ENCODE peak calls at places on chromosome 10, in ten cellular contexts. Z is SK-N-SH, I is esophagus squamous epithelium, M is Peyer's patch, G is astrocyte, T is tibial nerve, R is heart right ventricle, E is tibial artery, N is thyroid gland, C is brain microvascular endothelial cell. X is an unnamed sample.
A peak's percentile ranks its signal among the peaks of the same experiment; 100 is the strongest.

GRCh38 chr10:13614530-13615332 is 28.0 kb downstream of the PRPF18 start:
- DNase-seq in Z (peak; percentile 53), I (no peak), M (no peak), G (peak; percentile 88), T (no peak), R (no peak), E (no peak), N (no peak), C (peak; percentile 62), X (no peak)

GRCh38 chr10:102424145-102424544 is 3.5 kb downstream of the FBXL15 start:
- DNase-seq in Z (no peak), I (no peak), M (no peak), G (no peak), T (no peak), R (no peak), E (no peak), N (no peak), C (no peak), X (no peak)

GRCh38 chr10:132690401-132690800 is 95.5 kb downstream of the NKX6-2 start:
- DNase-seq in Z (no peak), I (no peak), M (peak; percentile 37), G (no peak), T (no peak), R (no peak), E (peak; percentile 8), N (no peak), C (no peak), X (peak; percentile 31)

GRCh38 chr10:91367127-91367531 is 43.0 kb upstream of the HECTD2 start:
- DNase-seq in Z (no peak), I (no peak), M (no peak), G (no peak), T (no peak), R (no peak), E (no peak), N (no peak), C (no peak), X (no peak)

GRCh38 chr10:85100495-85100894 is 772.1 kb downstream of the CCSER2 start:
- DNase-seq in Z (no peak), I (no peak), M (no peak), G (no peak), T (no peak), R (no peak), E (no peak), N (no peak), C (peak; percentile 35), X (no peak)

GRCh38 chr10:119973261-119973660 is 80.7 kb downstream of the SEC23IP start:
- DNase-seq in Z (no peak), I (no peak), M (no peak), G (no peak), T (no peak), R (no peak), E (no peak), N (no peak), C (no peak), X (no peak)

GRCh38 chr10:46550795-46551700 is 5.4 kb downstream of the GPRIN2 start:
- DNase-seq in Z (no peak), I (no peak), M (no peak), G (no peak), T (no peak), R (peak; percentile 3), E (peak; percentile 18), N (no peak), C (no peak), X (peak; percentile 3)

GRCh38 chr10:19651549-19651948 is 164.7 kb upstream of the PLXDC2 start:
- DNase-seq in Z (no peak), I (no peak), M (no peak), G (peak; percentile 93), T (no peak), R (no peak), E (no peak), N (no peak), C (peak; percentile 86), X (no peak)

GRCh38 chr10:25678220-25678619 is 255.8 kb upstream of the MYO3A start:
- DNase-seq in Z (no peak), I (no peak), M (no peak), G (no peak), T (no peak), R (no peak), E (no peak), N (no peak), C (no peak), X (no peak)

GRCh38 chr10:103881420-103882284 is 26.3 kb upstream of the SH3PXD2A start:
- DNase-seq in Z (no peak), I (no peak), M (no peak), G (no peak), T (no peak), R (peak; percentile 41), E (no peak), N (no peak), C (no peak), X (peak; percentile 58)

GRCh38 chr10:132548106-132548823 is 10.7 kb downstream of the INPP5A start:
- DNase-seq in Z (no peak), I (no peak), M (peak; percentile 72), G (no peak), T (no peak), R (no peak), E (peak; percentile 19), N (no peak), C (no peak), X (peak; percentile 26)

GRCh38 chr10:11682896-11683295 is 59.3 kb upstream of the ECHDC3 start:
- DNase-seq in Z (no peak), I (no peak), M (no peak), G (no peak), T (no peak), R (no peak), E (no peak), N (no peak), C (no peak), X (no peak)

GRCh38 chr10:114933588-114933987 is 4.4 kb upstream of the TRUB1 start:
- DNase-seq in Z (no peak), I (no peak), M (no peak), G (peak; percentile 39), T (no peak), R (no peak), E (no peak), N (no peak), C (peak; percentile 47), X (no peak)

GRCh38 chr10:12597800-12598750 is 248.7 kb downstream of the CAMK1D start:
- DNase-seq in Z (no peak), I (no peak), M (no peak), G (no peak), T (no peak), R (no peak), E (no peak), N (no peak), C (no peak), X (no peak)

GRCh38 chr10:2048337-2048973 is 311.1 kb upstream of the ADARB2 start:
- DNase-seq in Z (no peak), I (no peak), M (no peak), G (no peak), T (no peak), R (no peak), E (no peak), N (no peak), C (no peak), X (no peak)

GRCh38 chr10:3531097-3531645 is 253.8 kb downstream of the KLF6 start:
- DNase-seq in Z (no peak), I (no peak), M (no peak), G (no peak), T (no peak), R (no peak), E (no peak), N (no peak), C (no peak), X (no peak)

GRCh38 chr10:129766611-129767550 is 197.2 kb downstream of the EBF3 start:
- DNase-seq in Z (no peak), I (no peak), M (peak; percentile 37), G (no peak), T (no peak), R (no peak), E (peak; percentile 14), N (no peak), C (no peak), X (no peak)

DNA sequence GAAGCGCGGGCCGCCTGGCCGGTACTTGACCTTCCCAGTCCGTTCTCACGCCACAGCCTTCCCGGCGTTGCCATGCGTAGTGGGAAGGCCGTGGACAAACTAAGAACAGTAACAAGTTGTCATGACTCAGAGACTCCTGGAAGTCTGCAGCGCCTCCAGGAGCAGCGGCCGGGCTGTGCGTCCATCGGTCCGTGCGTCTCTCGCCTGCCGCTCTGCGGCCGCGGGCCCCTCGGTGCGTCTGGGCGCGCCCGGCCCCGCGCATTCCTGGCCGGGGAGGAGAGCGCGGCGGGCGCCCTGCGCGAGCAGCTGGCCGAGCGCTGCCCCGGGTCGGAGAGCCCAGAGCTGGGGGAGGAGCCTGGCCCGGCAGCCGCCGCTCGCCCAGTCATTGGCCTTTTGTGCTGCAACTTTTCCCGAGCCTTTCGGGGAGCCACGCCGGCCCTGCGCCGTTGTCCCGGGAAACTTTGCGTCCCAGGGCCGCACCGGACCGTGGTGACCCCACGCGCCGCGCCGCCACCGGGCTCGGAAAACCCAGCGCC is 123.7 kb downstream of the TACC2 start:
- DNase-seq in Z (peak; percentile 93), I (no peak), M (peak; percentile 85), G (peak; percentile 92), T (peak; percentile 65), R (peak; percentile 87), E (peak; percentile 85), N (peak; percentile 90), C (peak; percentile 90), X (peak; percentile 95)
- H3K4me3 ChIP-seq in Z (peak overlapping the region; percentile 81), I (peak overlapping the region; percentile 81), M (peak overlapping the region; percentile 81), G (peak overlapping the region; percentile 74), T (peak overlapping the region; percentile 49), R (peak overlapping the region; percentile 67), E (peak overlapping the region; percentile 61), N (peak overlapping the region; percentile 90), C (peak overlapping the region; percentile 82), X (peak overlapping the region; percentile 79)

DNA sequence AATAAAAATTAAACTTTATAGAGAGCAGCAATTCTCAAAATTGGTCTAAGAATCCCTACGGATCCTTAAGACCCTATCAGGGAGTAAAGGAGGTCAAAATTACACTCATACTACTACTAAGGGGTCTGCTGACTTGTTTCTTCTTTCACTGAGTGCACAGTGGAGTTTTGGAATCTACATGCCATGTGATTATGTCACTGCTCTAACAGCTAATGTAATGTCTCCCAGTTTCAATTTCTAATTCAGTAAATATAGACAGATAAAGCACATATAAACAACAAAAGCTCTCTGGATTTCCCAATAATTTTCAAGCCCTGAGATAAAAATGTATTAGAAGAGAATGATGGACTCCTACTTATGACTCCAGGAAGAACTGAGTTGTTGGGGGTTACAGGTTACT is 74.6 kb downstream of the WAPL start:
- DNase-seq in Z (no peak), I (no peak), M (no peak), G (no peak), T (no peak), R (no peak), E (no peak), N (no peak), C (no peak), X (no peak)
- H3K36me3 ChIP-seq in Z (peaks cover 79% of the 10 kb centered on the region), I (peaks cover 32% of the 10 kb centered on the region), M (no peaks in the 10 kb centered on the region), G (peaks cover 33% of the 10 kb centered on the region), T (no peaks in the 10 kb centered on the region), R (peaks cover 8% of the 10 kb centered on the region), E (peaks cover 36% of the 10 kb centered on the region), N (peaks cover 24% of the 10 kb centered on the region), C (peaks cover 26% of the 10 kb centered on the region), X (peaks cover 93% of the 10 kb centered on the region)

GRCh38 chr10:64286533-64286932 is 765.3 kb downstream of the REEP3 start:
- DNase-seq in Z (no peak), I (no peak), M (no peak), G (no peak), T (no peak), R (no peak), E (no peak), N (no peak), C (no peak), X (no peak)
- TF ChIP-seq CTCF in Z (no peak), I (no peak), M (no peak), G (no peak), T (no peak), R (no peak), E (no peak), N (no peak), C (no peak), X (no peak)

GRCh38 chr10:65090991-65091390 is 1569.8 kb downstream of the REEP3 start:
- DNase-seq in Z (no peak), I (no peak), M (no peak), G (no peak), T (no peak), R (no peak), E (no peak), N (no peak), C (no peak), X (no peak)
- H3K4me3 ChIP-seq in Z (no peak overlapping the region), I (no peak overlapping the region), M (no peak overlapping the region), G (no peak overlapping the region), T (no peak overlapping the region), R (no peak overlapping the region), E (no peak overlapping the region), N (no peak overlapping the region), C (no peak overlapping the region), X (no peak overlapping the region)